ENCODE peak calls at places on chromosome 5, in nine cellular contexts. P is right lobe of liver, J is thoracic aorta, B is K562, E is fibroblast of the aortic adventitia, X is Calu3, A is HCT116, U is brain microvascular endothelial cell, S is epithelial cell of esophagus. Z is an unnamed sample.

GRCh38 chr5:1931590-1932138 is 48.9 kb upstream of the IRX4 start:
- DNase-seq in U (no peak), S (peak; percentile 16), X (no peak), E (no peak), B (no peak), J (no peak), P (no peak), A (no peak), Z (no peak)

GRCh38 chr5:133612021-133612860 is at the start of gene FSTL4:
- DNase-seq in E (no peak), U (no peak), S (peak; percentile 43), P (peak; percentile 58), B (no peak), A (no peak), J (no peak), X (peak; percentile 69), Z (no peak)

GRCh38 chr5:31232273-31232888 is 38.9 kb downstream of the CDH6 start:
- DNase-seq in U (peak; percentile 63), J (no peak), X (peak; percentile 56), A (peak; percentile 7), E (peak; percentile 90), P (no peak), B (peak; percentile 52), S (peak; percentile 70), Z (peak; percentile 85)

GRCh38 chr5:150219142-150219541 is 29.3 kb downstream of the SLC6A7 start:
- DNase-seq in U (no peak), X (no peak), S (peak; percentile 6), J (no peak), B (peak; percentile 42), E (no peak), P (no peak), A (no peak), Z (peak; percentile 39)

GRCh38 chr5:98906756-98907355 is 22.0 kb downstream of the CHD1 start:
- DNase-seq in P (no peak), U (no peak), B (no peak), X (no peak), S (peak; percentile 50), E (no peak), A (no peak), J (no peak), Z (no peak)

GRCh38 chr5:143404416-143405062 is 1.1 kb upstream of the NR3C1 start:
- DNase-seq in B (peak; percentile 69), P (peak; percentile 81), S (peak; percentile 87), J (peak; percentile 56), X (peak; percentile 76), E (peak; percentile 96), A (no peak), U (peak; percentile 84), Z (peak; percentile 96)

GRCh38 chr5:6633469-6634326 is 458 bp downstream of the SRD5A1 start:
- DNase-seq in B (peak; percentile 43), P (no peak), S (peak; percentile 21), A (no peak), X (peak; percentile 45), U (peak; percentile 6), E (peak; percentile 20), J (peak; percentile 2), Z (peak; percentile 35)

GRCh38 chr5:6832994-6833393 is 119.8 kb downstream of the TENT4A start:
- DNase-seq in J (no peak), A (no peak), B (no peak), E (no peak), X (no peak), P (no peak), U (no peak), S (no peak), Z (no peak)

GRCh38 chr5:12934722-12935121 is 1009.8 kb downstream of the DNAH5 start:
- DNase-seq in S (peak; percentile 94), U (no peak), X (no peak), J (no peak), B (no peak), P (no peak), E (no peak), A (no peak), Z (no peak)

GRCh38 chr5:160054831-160055230 is 45.9 kb downstream of the TTC1 start:
- DNase-seq in J (no peak), P (no peak), E (no peak), A (no peak), B (peak; percentile 35), U (peak; percentile 53), S (peak; percentile 71), X (no peak), Z (peak; percentile 45)

GRCh38 chr5:149957855-149958254 is 2.7 kb upstream of the SLC26A2 start:
- DNase-seq in J (no peak), A (no peak), B (no peak), P (no peak), X (no peak), S (no peak), U (no peak), E (no peak), Z (no peak)

GRCh38 chr5:158084292-158084691 is 225.3 kb upstream of the CLINT1 start:
- DNase-seq in A (no peak), P (no peak), X (no peak), J (no peak), S (peak; percentile 25), U (no peak), B (no peak), E (peak; percentile 24), Z (no peak)

GRCh38 chr5:10593531-10594181 is 29.8 kb downstream of the ANKRD33B start:
- DNase-seq in X (no peak), E (no peak), U (no peak), S (no peak), J (no peak), B (no peak), A (no peak), P (no peak), Z (no peak)

GRCh38 chr5:123610209-123610608 is 98.2 kb downstream of the CSNK1G3 start:
- DNase-seq in P (no peak), J (no peak), U (no peak), S (no peak), E (no peak), B (no peak), A (no peak), X (no peak), Z (peak; percentile 45)

GRCh38 chr5:6261668-6262067 is 116.7 kb downstream of the MED10 start:
- DNase-seq in J (no peak), S (peak; percentile 13), E (no peak), A (no peak), B (no peak), P (no peak), X (no peak), U (no peak), Z (no peak)

GRCh38 chr5:138974227-138975063 is 99.3 kb upstream of the LRRTM2 start:
- DNase-seq in U (peak; percentile 25), E (peak; percentile 92), P (no peak), J (peak; percentile 53), B (no peak), A (no peak), X (no peak), S (no peak), Z (peak; percentile 49)
- TF ChIP-seq CTCF in U (no peak), E (no peak), P (no peak), J (no peak), B (peak; percentile 4), A (no peak), X (no peak), S (no peak), Z (no peak)

DNA sequence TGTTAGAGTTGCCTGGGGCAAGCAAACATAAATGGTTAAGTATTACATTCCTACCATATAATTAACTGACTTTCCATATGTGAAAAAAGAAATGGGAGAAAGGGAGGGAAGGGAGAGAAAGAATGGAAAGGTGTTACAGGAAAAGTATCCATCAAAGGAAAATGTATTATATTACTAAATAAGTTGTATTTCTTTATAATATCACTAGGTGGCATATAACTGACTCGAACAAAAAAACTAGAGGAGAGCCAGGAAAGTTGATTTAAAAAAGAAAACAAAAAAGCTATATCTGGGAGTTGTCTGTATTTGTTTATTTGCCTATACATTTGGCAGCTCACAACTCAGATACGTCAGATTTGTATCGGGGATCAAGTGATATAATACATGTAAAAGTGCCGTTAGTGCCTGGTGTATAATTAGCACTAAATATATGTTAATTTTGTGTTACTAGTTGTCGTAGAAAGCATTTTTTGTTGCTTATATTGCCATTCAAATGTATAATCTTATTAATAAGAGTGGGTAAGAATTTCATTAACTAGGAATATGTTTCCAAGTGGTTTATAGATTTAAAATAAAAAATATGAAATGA is 59.6 kb upstream of the ADAMTS19 start:
- DNase-seq in U (no peak), S (peak; percentile 7), J (no peak), X (no peak), E (peak; percentile 4), B (no peak), P (no peak), A (no peak), Z (peak; percentile 15)
- TF ChIP-seq CTCF in U (no peak), S (peak; percentile 18), J (no peak), X (peak; percentile 43), E (peak; percentile 24), B (no peak), P (peak; percentile 23), A (peak; percentile 9), Z (peak; percentile 32)

GRCh38 chr5:177520271-177520670 is 3.5 kb upstream of the DDX41 start:
- DNase-seq in A (no peak), S (no peak), P (peak; percentile 12), U (no peak), J (no peak), X (no peak), E (no peak), B (no peak), Z (no peak)

GRCh38 chr5:177519463-177520235 is 2.9 kb upstream of the DDX41 start:
- DNase-seq in E (no peak), J (no peak), A (no peak), U (no peak), B (no peak), P (peak; percentile 14), S (no peak), X (no peak), Z (no peak)

GRCh38 chr5:177523711-177524538 is 7.2 kb upstream of the DDX41 start:
- DNase-seq in J (no peak), A (no peak), E (no peak), U (no peak), B (no peak), P (no peak), S (no peak), X (no peak), Z (no peak)

GRCh38 chr5:177524539-177524900 is 7.8 kb upstream of the DDX41 start:
- DNase-seq in E (no peak), U (no peak), S (no peak), J (no peak), P (no peak), A (no peak), X (no peak), B (no peak), Z (no peak)

DNA sequence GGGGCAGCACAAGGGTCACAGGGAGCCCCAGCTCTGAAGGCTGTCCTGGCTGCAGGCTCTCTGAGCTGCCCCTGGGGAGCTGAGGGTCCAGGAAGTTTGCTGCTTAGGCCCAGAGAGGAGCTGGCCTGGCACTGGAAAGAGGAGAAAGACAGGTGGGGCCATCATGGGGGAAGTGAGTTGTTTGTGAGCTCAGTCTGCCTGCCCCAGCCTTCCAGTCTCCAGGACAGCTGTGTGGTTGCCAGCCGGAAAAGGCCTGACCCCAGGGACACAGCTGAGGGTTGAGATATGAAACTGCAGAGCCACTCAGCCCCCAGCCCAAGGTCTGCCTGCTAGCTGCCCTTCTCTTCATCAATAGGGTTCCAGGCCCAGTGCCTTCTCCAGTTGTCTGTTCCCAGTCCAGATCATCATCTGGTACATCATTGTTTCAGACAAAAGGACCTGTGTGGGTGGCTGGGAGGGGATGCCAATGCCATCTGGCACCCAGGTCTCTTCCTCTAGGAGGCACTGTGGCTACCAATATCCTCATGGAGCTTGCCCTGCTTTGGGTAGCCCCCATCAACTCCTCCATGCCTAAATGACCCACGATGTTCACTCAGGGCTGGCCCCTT is 4.2 kb upstream of the DDX41 start:
- DNase-seq in J (no peak), E (no peak), A (no peak), S (no peak), X (no peak), P (peak; percentile 7), U (no peak), B (no peak), Z (no peak)
- TF ChIP-seq CTCF in J (no peak), E (no peak), A (no peak), S (peak; percentile 19), X (no peak), P (no peak), U (peak; percentile 16), B (no peak), Z (peak; percentile 32)

GRCh38 chr5:29367176-29367833 is 1826.2 kb upstream of the CDH6 start:
- DNase-seq in X (no peak), B (no peak), E (no peak), J (no peak), A (no peak), U (no peak), P (no peak), S (peak; percentile 0), Z (no peak)
- TF ChIP-seq CTCF in X (peak; percentile 39), B (peak; percentile 5), E (no peak), J (no peak), A (no peak), U (no peak), P (peak; percentile 8), S (no peak), Z (no peak)

Z was measured in choroid plexus epithelial cell.